ENCODE peak calls at places on chromosomes 4 and X, in ten cellular contexts. S is neural progenitor cell, J is right atrium auricular region, E is tibial artery, G is PC-3, P is colonic mucosa, B is GM23338, K is psoas muscle, H is endodermal cell, T is esophagus squamous epithelium. M is an unnamed sample.

GRCh38 chrX:129876734-129877395 is 29.1 kb upstream of the UTP14A start:
- DNase-seq in P (no peak), H (peak; percentile 51), K (no peak), T (no peak), B (no peak), S (no peak), J (no peak), E (no peak), G (peak; percentile 67), M (no peak)

GRCh38 chrX:132086717-132087116 is 41.1 kb downstream of the FRMD7 start:
- DNase-seq in H (no peak), J (no peak), G (peak; percentile 65), E (no peak), B (no peak), T (no peak), K (no peak), S (no peak), P (no peak), M (no peak)

GRCh38 chr4:90349632-90350031 is 222.4 kb downstream of the CCSER1 start:
- DNase-seq in G (no peak), K (no peak), E (no peak), P (no peak), S (no peak), H (no peak), J (no peak), T (no peak), B (no peak), M (no peak)

GRCh38 chr4:71231073-71231752 is 107.6 kb upstream of the SLC4A4 start:
- DNase-seq in B (peak; percentile 16), P (peak; percentile 90), H (no peak), T (no peak), K (peak; percentile 86), S (peak; percentile 17), J (peak; percentile 90), E (peak; percentile 88), G (no peak), M (peak; percentile 74)

GRCh38 chrX:122907375-122907774 is 276.7 kb upstream of the GRIA3 start:
- DNase-seq in P (no peak), K (no peak), T (no peak), H (no peak), E (no peak), G (no peak), J (no peak), B (no peak), S (no peak), M (no peak)

GRCh38 chrX:51891821-51892551 is 1.4 kb upstream of the MAGED1 start:
- DNase-seq in P (no peak), J (peak; percentile 63), T (no peak), H (peak; percentile 42), S (peak; percentile 11), B (peak; percentile 4), E (peak; percentile 42), K (peak; percentile 33), G (no peak), M (no peak)

GRCh38 chr4:52713456-52713937 is 37.7 kb downstream of the ERVMER34-1 start:
- DNase-seq in K (no peak), G (peak; percentile 19), T (no peak), J (no peak), S (peak; percentile 44), H (no peak), P (no peak), E (no peak), B (no peak), M (no peak)

GRCh38 chr4:6405417-6405747 is 67.0 kb downstream of the PPP2R2C start:
- DNase-seq in G (no peak), H (peak; percentile 58), S (peak; percentile 56), T (no peak), E (no peak), B (no peak), P (no peak), K (no peak), J (no peak), M (no peak)

GRCh38 chrX:115560978-115561604 is at the start of gene PLS3:
- DNase-seq in J (peak; percentile 79), G (peak; percentile 78), T (peak; percentile 2), K (peak; percentile 80), E (peak; percentile 82), H (peak; percentile 98), B (peak; percentile 87), S (peak; percentile 93), P (peak; percentile 84), M (peak; percentile 82)

GRCh38 chr4:146342600-146343192 is 128.4 kb downstream of the REELD1 start:
- DNase-seq in K (no peak), G (peak; percentile 78), P (peak; percentile 25), J (no peak), E (no peak), H (no peak), S (peak; percentile 34), B (peak; percentile 39), T (no peak), M (no peak)

DNA sequence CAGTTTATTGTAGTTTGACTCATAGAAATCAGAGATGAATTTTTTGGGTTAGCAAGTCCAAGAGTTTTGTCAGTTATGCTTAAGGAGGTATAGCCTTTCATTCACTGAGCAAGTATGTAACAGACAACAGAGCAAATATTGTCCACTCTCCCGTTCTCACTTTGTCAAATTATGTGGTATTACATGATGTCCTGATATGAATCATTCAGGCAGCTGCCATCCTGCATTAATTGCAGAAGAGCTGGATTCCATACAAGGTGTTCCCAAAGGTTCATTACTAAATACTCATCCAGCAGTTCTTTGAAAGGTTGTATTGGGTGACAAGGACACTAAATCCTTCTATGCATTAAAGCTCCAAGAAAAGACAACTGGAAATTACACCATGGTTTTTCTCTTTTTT is 29.9 kb upstream of the PLAC1 start:
- DNase-seq in B (no peak), P (no peak), K (no peak), T (no peak), H (no peak), E (no peak), G (peak; percentile 34), S (no peak), J (no peak), M (no peak)
- H3K27ac ChIP-seq in B (no peak overlapping the region), P (no peak overlapping the region), K (peak overlapping the region; percentile 77), T (no peak overlapping the region), H (no peak overlapping the region), E (no peak overlapping the region), G (peak overlapping the region; percentile 92), S (no peak overlapping the region), J (no peak overlapping the region), M (no peak overlapping the region)

GRCh38 chrX:150527108-150527507 is 41.3 kb upstream of the MTM1 start:
- DNase-seq in E (no peak), P (no peak), B (no peak), S (no peak), T (no peak), H (no peak), K (no peak), G (no peak), J (no peak), M (no peak)

GRCh38 chrX:150529587-150529986 is 38.8 kb upstream of the MTM1 start:
- DNase-seq in E (no peak), B (no peak), T (no peak), K (no peak), H (no peak), S (no peak), J (no peak), G (no peak), P (no peak), M (no peak)

GRCh38 chrX:150533863-150534262 is 34.6 kb upstream of the MTM1 start:
- DNase-seq in B (no peak), P (no peak), G (peak; percentile 33), H (no peak), S (no peak), K (no peak), J (no peak), T (no peak), E (no peak), M (no peak)

GRCh38 chrX:150531467-150531866 is 37.0 kb upstream of the MTM1 start:
- DNase-seq in S (no peak), K (no peak), H (no peak), B (no peak), P (no peak), J (no peak), E (no peak), G (no peak), T (no peak), M (no peak)

DNA sequence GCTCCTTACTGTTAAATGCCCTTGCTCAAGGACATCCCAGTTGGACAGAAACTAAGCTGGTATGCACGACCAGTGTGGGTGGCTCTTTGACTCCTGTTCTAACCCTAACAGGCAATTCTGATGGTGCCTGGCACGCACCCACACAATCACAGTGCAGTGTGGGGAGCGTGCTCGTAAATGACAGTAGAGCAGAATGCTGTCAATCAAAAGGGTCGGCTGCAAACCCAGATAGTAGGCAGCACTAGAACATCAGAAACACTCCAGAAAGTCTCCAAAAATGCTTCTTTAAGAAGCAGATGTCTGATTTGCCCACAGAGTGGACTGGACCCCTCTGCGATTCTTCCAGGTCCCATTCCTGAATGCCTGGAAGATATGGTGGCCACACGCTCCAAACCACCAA is 37.6 kb upstream of the MTM1 start:
- DNase-seq in P (no peak), G (no peak), E (no peak), H (no peak), J (no peak), T (no peak), B (no peak), S (no peak), K (no peak), M (no peak)
- H3K4me3 ChIP-seq in P (no peak overlapping the region), G (no peak overlapping the region), E (no peak overlapping the region), H (no peak overlapping the region), J (no peak overlapping the region), T (no peak overlapping the region), B (no peak overlapping the region), S (no peak overlapping the region), K (no peak overlapping the region), M (no peak overlapping the region)

DNA sequence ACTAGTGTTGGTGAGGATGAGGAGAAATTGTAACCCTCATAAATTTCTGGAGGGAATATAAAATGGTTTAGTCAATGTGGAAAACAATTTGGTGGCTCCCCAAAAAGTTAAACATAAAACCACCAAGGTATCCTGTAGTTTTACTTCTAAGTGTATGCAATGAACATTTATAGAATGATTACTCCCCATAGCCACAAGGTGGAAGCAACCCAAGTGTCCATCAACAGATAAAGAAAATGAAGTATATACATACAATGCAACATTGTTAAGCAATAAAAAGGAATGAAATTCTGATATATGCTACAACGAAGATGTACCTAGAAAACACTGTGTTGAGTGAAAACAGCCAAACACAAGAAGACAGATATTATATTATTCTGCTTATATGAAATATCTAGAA is 569.1 kb upstream of the GRID2 start:
- DNase-seq in S (no peak), T (no peak), K (no peak), P (no peak), G (peak; percentile 43), E (no peak), B (no peak), J (no peak), H (no peak), M (no peak)
- TF ChIP-seq CTCF in S (peak; percentile 14), T (no peak), K (no peak), P (peak; percentile 7), G (peak; percentile 56), E (no peak), B (no peak), J (no peak), H (peak; percentile 62), M (no peak)

DNA sequence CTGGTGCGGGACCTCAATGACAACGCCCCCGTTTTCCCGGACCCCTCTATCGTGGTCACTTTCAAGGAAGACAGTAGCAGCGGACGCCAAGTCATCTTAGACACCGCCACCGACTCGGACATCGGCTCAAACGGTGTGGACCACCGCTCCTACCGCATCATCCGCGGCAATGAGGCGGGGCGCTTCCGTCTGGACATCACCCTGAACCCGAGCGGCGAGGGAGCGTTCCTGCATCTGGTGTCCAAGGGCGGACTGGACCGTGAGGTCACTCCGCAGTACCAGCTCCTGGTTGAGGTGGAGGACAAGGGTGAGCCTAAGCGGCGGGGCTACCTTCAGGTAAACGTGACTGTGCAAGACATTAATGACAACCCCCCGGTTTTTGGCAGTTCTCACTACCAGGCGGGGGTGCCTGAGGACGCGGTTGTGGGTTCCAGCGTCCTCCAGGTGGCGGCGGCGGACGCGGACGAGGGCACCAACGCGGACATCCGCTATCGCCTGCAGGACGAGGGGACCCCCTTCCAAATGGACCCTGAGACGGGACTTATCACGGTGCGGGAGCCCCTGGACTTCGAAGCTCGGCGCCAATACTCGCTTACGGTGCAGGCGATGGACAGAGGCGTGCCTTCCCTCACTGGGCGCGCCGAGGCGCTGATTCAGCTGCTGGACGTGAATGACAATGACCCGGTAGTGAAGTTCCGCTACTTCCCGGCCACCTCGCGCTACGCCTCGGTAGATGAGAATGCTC is 2.2 kb downstream of the FAT4 start:
- DNase-seq in P (peak; percentile 18), G (no peak), S (peak; percentile 66), B (peak; percentile 67), E (peak; percentile 45), T (no peak), J (peak; percentile 76), K (peak; percentile 41), H (peak; percentile 81), M (no peak)
- H3K27ac ChIP-seq in P (peak overlapping the region; percentile 73), G (no peak overlapping the region), S (no peak overlapping the region), B (no peak overlapping the region), E (peak overlapping the region; percentile 99), T (peak overlapping the region; percentile 87), J (peak overlapping the region; percentile 90), K (peak overlapping the region; percentile 3), H (no peak overlapping the region), M (peak overlapping the region; percentile 29)

M was measured in dorsolateral prefrontal cortex.